ENCODE peak calls at places on chromosomes 7 and 10, in four cellular contexts. S is HCT116, D is endothelial cell of umbilical vein, E is mucosa of descending colon. B is an unnamed sample. For H3K9me3 and H3K4me1, the result is how much of the 10 kb centered on the place peaks cover.

GRCh38 chr7:136405931-136406777 is 429.0 kb upstream of the MTPN start:
- DNase-seq in S (peak), D (peak), E (peak), B (peak)

GRCh38 chr7:114910787-114911186 is 11.1 kb upstream of the MDFIC start:
- DNase-seq in S (no peak), D (no peak), E (no peak), B (no peak)

GRCh38 chr10:73217628-73218027 is 29.4 kb downstream of the DNAJC9 start:
- DNase-seq in S (no peak), D (no peak), E (no peak), B (no peak)

GRCh38 chr10:828191-828590 is 103.3 kb downstream of the LARP4B start:
- DNase-seq in S (no peak), D (no peak), E (no peak), B (no peak)

GRCh38 chr7:1954366-1955004 is 278.3 kb downstream of the MAD1L1 start:
- DNase-seq in S (no peak), D (no peak), E (no peak), B (no peak)

GRCh38 chr7:13980474-13980873 is 9.0 kb downstream of the ETV1 start:
- DNase-seq in S (no peak), D (no peak), E (no peak), B (no peak)

GRCh38 chr10:122407375-122408125 is 33.0 kb downstream of the PLEKHA1 start:
- DNase-seq in S (no peak), D (peak), E (peak), B (no peak)

GRCh38 chr7:114663502-114663901 is 248.9 kb downstream of the FOXP2 start:
- DNase-seq in S (peak), D (peak), E (peak), B (peak)

GRCh38 chr7:155791836-155792235 is 20.4 kb downstream of the SHH start:
- DNase-seq in S (no peak), D (no peak), E (no peak), B (no peak)

GRCh38 chr7:140069298-140069949 is 6.7 kb upstream of the PARP12 start:
- DNase-seq in S (no peak), D (no peak), E (no peak), B (no peak)

GRCh38 chr10:113746188-113746950 is 5.1 kb upstream of the PLEKHS1 start:
- DNase-seq in S (no peak), D (no peak), E (peak), B (no peak)

GRCh38 chr10:119319161-119319919 is 112.0 kb downstream of the GRK5 start:
- DNase-seq in S (no peak), D (no peak), E (no peak), B (no peak)

GRCh38 chr10:84540022-84540616 is 211.7 kb downstream of the CCSER2 start:
- DNase-seq in S (no peak), D (no peak), E (no peak), B (no peak)

GRCh38 chr7:158431941-158432347 is 155.7 kb downstream of the PTPRN2 start:
- DNase-seq in S (peak), D (no peak), E (peak), B (no peak)

GRCh38 chr7:12256025-12256570 is 45.0 kb downstream of the TMEM106B start:
- DNase-seq in S (no peak), D (peak), E (no peak), B (no peak)

GRCh38 chr10:131674130-131674529 is 226.7 kb upstream of the PPP2R2D start:
- DNase-seq in S (no peak), D (no peak), E (no peak), B (no peak)

GRCh38 chr10:50360486-50360885 is 109.2 kb upstream of the ASAH2 start:
- DNase-seq in S (no peak), D (no peak), E (no peak), B (no peak)

GRCh38 chr7:123242467-123243097 is 42.8 kb upstream of the SLC13A1 start:
- DNase-seq in S (no peak), D (no peak), E (peak), B (no peak)

GRCh38 chr7:123244768-123245167 is 45.0 kb upstream of the SLC13A1 start:
- DNase-seq in S (no peak), D (no peak), E (no peak), B (no peak)

DNA sequence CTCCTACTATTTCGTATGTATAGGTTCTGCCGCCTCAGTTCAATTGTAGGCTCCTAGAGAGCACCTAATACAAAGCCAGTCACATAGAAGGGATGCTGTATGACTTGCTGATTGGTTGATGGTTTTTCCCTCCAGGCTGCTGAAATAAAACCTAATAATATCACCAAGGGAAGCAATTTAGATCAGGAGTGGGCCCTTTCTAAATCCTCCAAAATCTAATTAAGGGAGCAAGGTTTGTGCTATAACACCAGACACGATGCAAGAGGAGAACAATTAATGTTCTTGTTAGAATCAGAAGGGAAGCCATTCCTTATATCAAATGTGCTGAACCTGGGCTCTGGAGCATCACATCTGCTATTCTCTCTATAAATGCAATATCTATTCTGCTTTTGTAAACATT is 42.0 kb upstream of the SLC13A1 start:
- DNase-seq in S (no peak), D (no peak), E (no peak), B (no peak)
- H3K9me3 ChIP-seq in S (under half), D (under half), E (under half), B (under half)

DNA sequence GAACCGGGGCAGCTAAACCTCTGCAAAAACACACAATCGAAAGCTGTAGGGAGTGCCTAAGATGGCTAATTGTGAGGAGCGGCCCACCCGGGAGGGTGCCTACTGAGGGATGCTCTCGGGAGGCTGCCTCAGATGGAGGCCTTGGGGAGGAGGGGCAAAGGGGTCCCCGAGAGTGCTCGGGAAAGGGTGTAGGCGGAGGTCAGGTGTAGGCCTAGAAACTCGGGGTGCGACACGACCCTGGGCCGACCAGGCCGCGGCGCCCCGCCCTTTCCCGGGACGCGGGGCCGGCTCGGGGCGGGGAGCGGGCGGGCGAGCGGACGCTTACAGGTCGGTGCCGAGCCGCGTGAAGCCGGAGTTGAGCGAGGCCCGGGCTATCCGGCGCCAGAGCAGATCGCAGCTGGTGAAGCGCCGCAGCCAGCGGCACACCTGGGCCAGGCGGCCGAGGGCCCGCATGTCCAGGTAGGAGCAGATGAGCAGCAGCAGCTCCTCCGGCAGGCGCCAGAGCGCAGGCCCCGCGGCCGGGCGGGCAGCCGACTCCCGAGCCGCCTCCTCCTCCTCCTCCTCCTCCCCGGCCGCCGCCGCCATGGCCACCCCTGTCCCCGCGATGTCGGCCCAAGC is 805 bp downstream of the FBXW4 start:
- DNase-seq in S (no peak), D (peak), E (peak), B (no peak)
- H3K4me1 ChIP-seq in S (under half), D (under half), E (under half), B (under half)

DNA sequence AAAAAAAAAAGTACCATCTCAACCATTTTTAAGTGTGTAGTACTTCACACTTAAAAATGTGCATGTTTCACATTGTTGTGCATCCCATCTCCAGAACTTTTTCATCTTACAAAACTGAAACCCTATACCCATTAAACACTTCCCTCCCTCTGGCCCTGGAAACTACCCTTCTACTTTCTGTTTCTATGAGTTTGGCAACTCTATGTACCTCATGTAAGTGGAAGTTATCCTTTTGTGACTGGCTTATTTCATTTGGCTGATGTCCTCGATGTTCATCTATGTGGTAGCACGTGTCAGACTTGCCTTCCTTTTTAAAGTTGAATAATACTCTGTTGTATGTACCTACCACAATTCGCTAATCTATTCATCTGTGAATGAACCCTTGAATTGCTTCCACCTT is 12.2 kb downstream of the KCNMA1 start:
- DNase-seq in S (no peak), D (no peak), E (no peak), B (no peak)
- H3K9me3 ChIP-seq in S (under half), D (under half), E (under half), B (under half)

GRCh38 chr7:118944271-118944670 is 719.8 kb downstream of the ANKRD7 start:
- DNase-seq in S (no peak), D (no peak), E (no peak), B (no peak)
- H3K4me1 ChIP-seq in S (under half), D (under half), E (under half), B (under half)